ENCODE peak calls at places on chromosome 9, in ten cellular contexts. P is skeletal muscle cell; F is activated naive CD4-positive, alpha-beta T cell; X is activated CD4-positive, CD25-positive, alpha-beta regulatory T cell; L is substantia nigra; N is T-helper 2 cell; M is fibroblast of lung; U is neuronal stem cell; T is non-pigmented ciliary epithelial cell; S is left lung. Z is an unnamed sample.

GRCh38 chr9:111110805-111111204 is 72.5 kb upstream of the LPAR1 start:
- DNase-seq in N (no peak), M (no peak), U (no peak), L (no peak), T (no peak), X (no peak), F (no peak), S (no peak), P (no peak), Z (no peak)

GRCh38 chr9:71752352-71752751 is 16.0 kb downstream of the CEMIP2 start:
- DNase-seq in L (no peak), S (no peak), M (no peak), T (no peak), N (no peak), F (no peak), X (no peak), U (no peak), P (no peak), Z (no peak)

GRCh38 chr9:110073356-110073666 is 134.6 kb downstream of the C9orf152 start:
- DNase-seq in P (no peak), U (no peak), F (no peak), S (no peak), N (no peak), T (no peak), L (no peak), X (no peak), M (no peak), Z (no peak)

GRCh38 chr9:72203205-72203803 is 54.1 kb downstream of the GDA start:
- DNase-seq in X (no peak), U (no peak), P (no peak), T (no peak), M (peak), F (no peak), L (no peak), S (no peak), N (no peak), Z (no peak)

GRCh38 chr9:125343518-125344284 is 82.1 kb downstream of the GAPVD1 start:
- DNase-seq in T (peak), S (no peak), L (no peak), P (peak), F (no peak), N (no peak), M (peak), X (no peak), U (peak), Z (no peak)

GRCh38 chr9:21583628-21584027 is 101.5 kb upstream of the IFNE start:
- DNase-seq in L (no peak), M (no peak), X (no peak), S (no peak), P (no peak), N (no peak), U (no peak), T (no peak), F (no peak), Z (no peak)

GRCh38 chr9:118578467-118578866 is 790.8 kb downstream of the BRINP1 start:
- DNase-seq in L (no peak), F (no peak), S (no peak), P (peak), M (peak), N (no peak), U (no peak), T (peak), X (no peak), Z (no peak)

GRCh38 chr9:20178197-20178596 is 389.4 kb upstream of the SLC24A2 start:
- DNase-seq in P (no peak), T (no peak), M (no peak), F (no peak), N (no peak), S (no peak), L (no peak), U (no peak), X (no peak), Z (no peak)

GRCh38 chr9:26949604-26950003 is 2.6 kb upstream of the PLAA start:
- DNase-seq in X (no peak), P (no peak), S (no peak), U (no peak), L (no peak), M (no peak), T (no peak), N (no peak), F (no peak), Z (no peak)

GRCh38 chr9:122095010-122095767 is 2.1 kb upstream of the TTLL11 start:
- DNase-seq in X (peak), T (peak), U (peak), N (peak), F (no peak), S (no peak), M (peak), L (no peak), P (no peak), Z (peak)

GRCh38 chr9:118954822-118955221 is 414.4 kb downstream of the BRINP1 start:
- DNase-seq in U (no peak), F (no peak), N (no peak), L (no peak), P (no peak), T (no peak), S (no peak), X (no peak), M (no peak), Z (no peak)

GRCh38 chr9:36637491-36638270 is 65.0 kb downstream of the MELK start:
- DNase-seq in P (no peak), T (no peak), L (no peak), X (no peak), F (no peak), S (no peak), N (no peak), U (no peak), M (no peak), Z (no peak)

GRCh38 chr9:18479405-18479804 is 5.5 kb downstream of the ADAMTSL1 start:
- DNase-seq in M (no peak), N (no peak), T (no peak), X (no peak), F (no peak), L (no peak), U (no peak), S (no peak), P (no peak), Z (no peak)

GRCh38 chr9:95040106-95040505 is 277.4 kb downstream of the FANCC start:
- DNase-seq in M (no peak), S (no peak), L (no peak), P (no peak), X (no peak), N (no peak), F (no peak), U (no peak), T (no peak), Z (no peak)

GRCh38 chr9:37953775-37954437 is 50.0 kb upstream of the SLC25A51 start:
- DNase-seq in N (no peak), S (no peak), M (peak), F (no peak), P (peak), T (peak), U (no peak), X (no peak), L (no peak), Z (no peak)

GRCh38 chr9:80649001-80649420 is 1040.3 kb downstream of the TLE1 start:
- DNase-seq in T (peak), X (no peak), F (no peak), U (no peak), N (no peak), S (no peak), P (peak), M (peak), L (no peak), Z (peak)

Z was measured in lower leg skin.